ENCODE peak calls at places on chromosomes 5 and 9, in five cellular contexts. R is PC-3, A is SHP77, I is thoracic aorta, B is NCI-H1417 treated with DMSO at 0.1 percent for 48 hours. C is an unnamed sample.

GRCh38 chr9:76586555-76587314 is 127.8 kb downstream of the GCNT1 start:
- DNase-seq in A (peak), I (no peak), B (peak), R (no peak), C (peak)

GRCh38 chr5:78717674-78718073 is 69.1 kb upstream of the LHFPL2 start:
- DNase-seq in B (no peak), A (no peak), I (no peak), R (no peak), C (no peak)

GRCh38 chr5:91641730-91642350 is 258.7 kb upstream of the ARRDC3 start:
- DNase-seq in A (peak), R (peak), B (peak), I (no peak), C (peak)

GRCh38 chr5:142151436-142152382 is 43.1 kb downstream of the NDFIP1 start:
- DNase-seq in A (peak), B (no peak), R (peak), I (no peak), C (peak)

GRCh38 chr9:995776-996175 is 19.3 kb downstream of the DMRT3 start:
- DNase-seq in B (no peak), I (no peak), A (no peak), R (peak), C (no peak)

GRCh38 chr5:64147849-64148441 is 17.7 kb upstream of the RNF180 start:
- DNase-seq in I (no peak), A (peak), B (no peak), R (peak), C (peak)

GRCh38 chr5:113503146-113503545 is 10.3 kb upstream of the YTHDC2 start:
- DNase-seq in B (no peak), R (no peak), I (no peak), A (no peak), C (no peak)

GRCh38 chr9:114224247-114224610 is 68.9 kb downstream of the COL27A1 start:
- DNase-seq in R (peak), B (no peak), A (no peak), I (no peak), C (peak)

GRCh38 chr5:57386958-57387357 is 95.7 kb downstream of the ACTBL2 start:
- DNase-seq in I (no peak), R (no peak), A (no peak), B (no peak), C (no peak)

GRCh38 chr5:119878712-119879111 is 249.4 kb downstream of the FAM170A start:
- DNase-seq in A (no peak), B (no peak), I (no peak), R (peak), C (no peak)

GRCh38 chr5:123776761-123777160 is 264.8 kb downstream of the CSNK1G3 start:
- DNase-seq in R (peak), B (no peak), I (no peak), A (no peak), C (no peak)

GRCh38 chr5:14142202-14142855 is 813 bp upstream of the TRIO start:
- DNase-seq in B (no peak), I (no peak), A (no peak), R (no peak), C (no peak)

C was measured in COR-L47.